ENCODE peak calls at places on chromosomes 11 and 22, in four cellular contexts. C, H, P and M are unnamed samples.

GRCh38 chr11:76838422-76839068 is 22.2 kb upstream of the ACER3 start:
- DNase-seq in C (peak; percentile 44), H (no peak), P (peak; percentile 86), M (peak; percentile 83)

GRCh38 chr11:65506770-65507485 is 8.1 kb downstream of the MALAT1 start:
- DNase-seq in C (no peak), H (peak; percentile 70), P (peak; percentile 74), M (peak; percentile 79)

GRCh38 chr11:119878990-119879389 is 150.0 kb upstream of the NECTIN1 start:
- DNase-seq in C (no peak), H (no peak), P (no peak), M (no peak)

GRCh38 chr22:50604623-50605348 is 4.2 kb downstream of the MAPK8IP2 start:
- DNase-seq in C (no peak), H (no peak), P (no peak), M (no peak)

GRCh38 chr22:20905415-20906386 is 11.5 kb upstream of the CRKL start:
- DNase-seq in C (no peak), H (no peak), P (no peak), M (no peak)

GRCh38 chr22:49688516-49689254 is 139.0 kb downstream of the BRD1 start:
- DNase-seq in C (no peak), H (no peak), P (peak; percentile 22), M (no peak)

GRCh38 chr11:1549355-1550330 is 22.4 kb downstream of the DUSP8 start:
- DNase-seq in C (no peak), H (no peak), P (no peak), M (no peak)

GRCh38 chr11:114183041-114183511 is 113.1 kb upstream of the NNMT start:
- DNase-seq in C (no peak), H (peak; percentile 70), P (no peak), M (no peak)

GRCh38 chr11:64887757-64888405 is 9.5 kb upstream of the EHD1 start:
- DNase-seq in C (peak; percentile 80), H (peak; percentile 93), P (peak; percentile 88), M (peak; percentile 91)

GRCh38 chr22:46149998-46150549 is at the start of gene PPARA:
- DNase-seq in C (peak; percentile 90), H (peak; percentile 91), P (peak; percentile 63), M (peak; percentile 82)

GRCh38 chr22:31653944-31654343 is 8.1 kb downstream of the PISD start:
- DNase-seq in C (no peak), H (no peak), P (no peak), M (no peak)

GRCh38 chr22:36362819-36363377 is 24.9 kb downstream of the MYH9 start:
- DNase-seq in C (no peak), H (peak; percentile 68), P (no peak), M (no peak)

GRCh38 chr11:28759311-28759710 is 651.1 kb downstream of the METTL15 start:
- DNase-seq in C (no peak), H (no peak), P (no peak), M (no peak)

GRCh38 chr11:27934830-27935145 is 173.2 kb downstream of the KIF18A start:
- DNase-seq in C (no peak), H (no peak), P (no peak), M (no peak)

GRCh38 chr22:17845790-17846189 is 71.5 kb upstream of the BID start:
- DNase-seq in C (peak; percentile 35), H (no peak), P (no peak), M (no peak)

GRCh38 chr11:82308979-82309378 is 424.7 kb downstream of the FAM181B start:
- DNase-seq in C (no peak), H (no peak), P (no peak), M (no peak)